ENCODE peak calls at places on chromosomes 1 and 21, in seven cellular contexts. R is ovary, D is body of pancreas, L is NB4, F is GM12892, C is HCT116, J is esophagus squamous epithelium. O is an unnamed sample.

GRCh38 chr1:208100906-208101305 is 143.3 kb downstream of the PLXNA2 start:
- DNase-seq in R (no peak), D (no peak), C (no peak), F (no peak), L (no peak), J (no peak), O (no peak)

GRCh38 chr1:67801903-67802302 is 31.4 kb downstream of the GNG12 start:
- DNase-seq in F (no peak), R (no peak), L (no peak), C (no peak), D (no peak), J (no peak), O (peak)

GRCh38 chr1:182657026-182657425 is 27.4 kb downstream of the RGS8 start:
- DNase-seq in J (no peak), F (no peak), R (no peak), C (no peak), D (no peak), L (no peak), O (no peak)

GRCh38 chr1:239228451-239228850 is 157.9 kb upstream of the CHRM3 start:
- DNase-seq in D (no peak), R (no peak), L (no peak), C (no peak), J (no peak), F (no peak), O (no peak)

GRCh38 chr1:84117868-84118267 is 26.2 kb upstream of the PRKACB start:
- DNase-seq in C (no peak), J (no peak), L (no peak), R (no peak), D (no peak), F (no peak), O (no peak)

GRCh38 chr1:235018161-235018560 is 110.5 kb downstream of the TOMM20 start:
- DNase-seq in L (no peak), J (no peak), C (peak), R (no peak), D (no peak), F (no peak), O (peak)

GRCh38 chr1:154371436-154371835 is 33.7 kb upstream of the IL6R start:
- DNase-seq in R (no peak), L (no peak), C (no peak), D (no peak), J (no peak), F (no peak), O (no peak)

GRCh38 chr1:179926494-179927205 is 28.0 kb upstream of the CEP350 start:
- DNase-seq in C (no peak), D (no peak), J (no peak), R (no peak), L (peak), F (no peak), O (no peak)

GRCh38 chr21:38804617-38805281 is 980 bp upstream of the ETS2 start:
- DNase-seq in R (peak), J (no peak), F (no peak), D (peak), C (peak), L (peak), O (no peak)

GRCh38 chr21:42532466-42533181 is 19.0 kb downstream of the SLC37A1 start:
- DNase-seq in R (no peak), J (no peak), C (no peak), D (peak), L (no peak), F (peak), O (peak)

GRCh38 chr1:157087030-157087429 is 12.6 kb downstream of the ETV3L start:
- DNase-seq in R (no peak), F (no peak), L (no peak), D (no peak), C (no peak), J (no peak), O (no peak)

GRCh38 chr21:29326914-29327554 is 28.3 kb downstream of the BACH1 start:
- DNase-seq in R (no peak), F (no peak), C (no peak), D (no peak), J (no peak), L (no peak), O (no peak)

GRCh38 chr1:12356004-12356890 is 126.4 kb downstream of the VPS13D start:
- DNase-seq in D (peak), F (no peak), J (no peak), L (no peak), R (no peak), C (no peak), O (no peak)

GRCh38 chr1:37999434-38000232 is 5.7 kb downstream of the FHL3 start:
- DNase-seq in R (peak), J (no peak), L (peak), C (no peak), F (no peak), D (no peak), O (peak)

GRCh38 chr21:37521658-37522057 is 155.1 kb downstream of the DYRK1A start:
- DNase-seq in L (no peak), C (no peak), J (no peak), R (no peak), F (no peak), D (no peak), O (no peak)

GRCh38 chr1:109239580-109240068 is 9.7 kb upstream of the CELSR2 start:
- DNase-seq in J (no peak), F (peak), D (peak), R (no peak), C (no peak), L (peak), O (no peak)

GRCh38 chr21:18384771-18385170 is 18.8 kb downstream of the TMPRSS15 start:
- DNase-seq in F (no peak), L (peak), C (no peak), R (no peak), J (no peak), D (no peak), O (peak)

GRCh38 chr1:182614796-182615451 is 10.7 kb upstream of the RGS16 start:
- DNase-seq in J (no peak), F (peak), D (peak), C (no peak), L (peak), R (peak), O (peak)

GRCh38 chr1:244068563-244068962 is 17.5 kb downstream of the ZBTB18 start:
- DNase-seq in J (no peak), L (no peak), D (no peak), F (no peak), C (no peak), R (no peak), O (no peak)

GRCh38 chr21:35561076-35561475 is 499.2 kb downstream of the SETD4 start:
- DNase-seq in D (no peak), J (no peak), C (no peak), L (no peak), F (no peak), R (no peak), O (no peak)

GRCh38 chr1:96473791-96474452 is 247.7 kb upstream of the PTBP2 start:
- DNase-seq in C (no peak), L (no peak), J (no peak), R (no peak), F (no peak), D (no peak), O (peak)

GRCh38 chr21:40143822-40144525 is 276.7 kb downstream of the PCP4 start:
- DNase-seq in F (no peak), L (peak), C (peak), R (no peak), J (no peak), D (peak), O (peak)

DNA sequence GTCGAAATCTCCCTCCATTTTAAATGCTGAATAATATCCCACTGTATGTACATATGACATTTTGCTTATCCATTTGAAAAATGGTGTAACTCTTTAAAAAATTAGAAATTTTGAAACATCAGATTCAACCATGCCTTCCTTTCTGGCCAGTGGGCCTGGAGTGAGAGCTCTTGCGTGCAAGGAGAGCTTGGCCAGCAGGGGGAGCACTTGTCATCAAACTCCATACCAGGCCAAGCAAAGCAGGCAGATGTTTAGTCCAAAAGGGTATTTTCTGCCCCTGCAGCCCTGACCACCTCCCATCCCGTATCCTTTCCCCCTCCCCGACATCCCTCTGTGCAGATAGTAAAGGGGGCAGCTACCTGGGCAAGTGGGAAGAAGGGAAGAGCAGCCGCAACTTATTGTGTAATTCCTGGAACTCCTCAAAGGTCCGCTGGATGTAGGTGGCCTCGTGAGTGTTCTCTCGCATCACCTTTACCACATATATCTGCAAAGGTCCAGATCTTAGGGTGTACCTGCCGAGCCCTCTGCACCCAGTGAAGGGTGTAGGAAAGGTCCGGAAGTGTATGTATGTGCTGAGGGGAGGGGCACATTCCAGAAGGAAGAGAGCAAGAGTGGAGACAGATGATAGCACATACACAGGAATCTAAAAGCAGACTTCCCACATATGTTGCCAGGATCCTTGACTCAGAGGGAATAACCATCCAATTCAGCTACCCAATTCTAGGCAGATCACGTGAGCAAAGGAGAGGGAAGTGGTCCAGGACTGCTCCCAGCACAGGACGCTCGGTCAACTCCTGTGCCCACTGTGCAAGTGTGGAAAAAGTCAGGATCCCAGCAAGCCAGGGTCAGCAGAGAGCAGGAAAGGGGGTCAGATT is 19.9 kb upstream of the PPP1R15B start:
- DNase-seq in R (peak), D (peak), J (peak), C (no peak), F (peak), L (peak), O (peak)
- TF ChIP-seq POLR2A in R (no peak), D (no peak), J (no peak), C (no peak), F (no peak), L (no peak), O (no peak)

GRCh38 chr1:93675272-93675671 is 6.4 kb downstream of the BCAR3 start:
- DNase-seq in C (no peak), J (no peak), L (no peak), R (no peak), D (no peak), F (no peak), O (no peak)
- TF ChIP-seq POLR2A in C (no peak), J (no peak), L (no peak), R (no peak), D (no peak), F (no peak), O (no peak)

DNA sequence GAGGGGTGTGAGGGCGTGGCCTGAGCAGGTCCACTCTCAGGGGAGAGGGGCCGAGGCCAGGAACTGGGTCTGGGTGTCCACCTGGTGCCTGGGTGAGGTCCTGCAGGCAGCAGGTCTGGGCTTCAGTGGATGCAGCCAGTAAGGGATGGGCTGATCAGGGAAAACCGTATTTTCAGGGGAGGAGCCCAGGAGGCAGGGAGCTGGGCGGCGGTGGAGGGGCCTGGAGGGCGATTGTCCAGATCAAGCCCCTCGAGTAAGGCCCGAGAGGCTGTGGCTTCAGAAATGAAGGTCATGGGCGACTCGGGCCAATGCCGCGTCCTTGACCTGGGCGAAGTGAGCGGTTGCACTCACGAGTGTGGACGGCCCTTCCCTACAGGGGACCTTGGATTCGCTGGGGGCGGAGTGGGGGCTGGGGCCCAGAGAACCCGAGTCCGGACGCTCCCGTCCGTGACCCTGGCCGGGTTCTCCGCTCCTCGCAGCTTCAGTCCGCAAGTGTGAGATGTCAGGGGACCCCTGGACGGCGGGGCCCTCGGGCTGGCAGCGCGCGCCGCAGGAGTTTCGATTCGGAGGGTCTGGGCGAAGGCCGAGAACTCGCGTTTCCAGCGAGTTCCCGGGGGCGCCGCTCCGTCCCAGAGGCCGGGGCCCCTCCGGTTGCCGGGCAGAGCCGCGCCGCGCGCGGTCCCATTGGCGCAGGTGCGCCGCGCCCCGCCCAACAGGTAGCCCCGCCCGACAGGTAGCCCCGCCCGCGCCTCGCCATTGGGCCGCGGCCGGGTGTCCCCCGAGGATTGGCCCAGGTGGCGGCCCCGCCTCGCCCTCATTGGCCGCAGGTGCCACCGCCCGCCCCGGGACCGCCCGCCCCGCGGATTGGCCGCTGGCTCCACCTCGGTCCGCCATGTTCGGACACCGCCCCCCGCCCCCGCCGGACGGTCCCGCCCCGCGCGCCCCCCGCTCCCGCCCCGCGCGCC is at the start of gene PRKCZ:
- DNase-seq in R (peak), C (peak), D (peak), L (no peak), J (peak), F (peak), O (no peak)
- TF ChIP-seq POLR2A in R (no peak), C (peak), D (no peak), L (no peak), J (no peak), F (no peak), O (no peak)

GRCh38 chr1:15259608-15260007 is 12.6 kb downstream of the FHAD1 start:
- DNase-seq in R (no peak), F (no peak), C (no peak), J (no peak), D (no peak), L (no peak), O (no peak)

GRCh38 chr1:15260418-15261154 is 13.6 kb downstream of the FHAD1 start:
- DNase-seq in F (no peak), J (no peak), L (peak), C (peak), R (peak), D (peak), O (peak)

GRCh38 chr1:15261155-15262002 is 14.4 kb downstream of the FHAD1 start:
- DNase-seq in J (no peak), R (no peak), C (peak), L (peak), F (no peak), D (peak), O (peak)

GRCh38 chr1:15257309-15257708 is 10.3 kb downstream of the FHAD1 start:
- DNase-seq in C (no peak), L (no peak), F (no peak), R (no peak), J (no peak), D (no peak), O (no peak)

DNA sequence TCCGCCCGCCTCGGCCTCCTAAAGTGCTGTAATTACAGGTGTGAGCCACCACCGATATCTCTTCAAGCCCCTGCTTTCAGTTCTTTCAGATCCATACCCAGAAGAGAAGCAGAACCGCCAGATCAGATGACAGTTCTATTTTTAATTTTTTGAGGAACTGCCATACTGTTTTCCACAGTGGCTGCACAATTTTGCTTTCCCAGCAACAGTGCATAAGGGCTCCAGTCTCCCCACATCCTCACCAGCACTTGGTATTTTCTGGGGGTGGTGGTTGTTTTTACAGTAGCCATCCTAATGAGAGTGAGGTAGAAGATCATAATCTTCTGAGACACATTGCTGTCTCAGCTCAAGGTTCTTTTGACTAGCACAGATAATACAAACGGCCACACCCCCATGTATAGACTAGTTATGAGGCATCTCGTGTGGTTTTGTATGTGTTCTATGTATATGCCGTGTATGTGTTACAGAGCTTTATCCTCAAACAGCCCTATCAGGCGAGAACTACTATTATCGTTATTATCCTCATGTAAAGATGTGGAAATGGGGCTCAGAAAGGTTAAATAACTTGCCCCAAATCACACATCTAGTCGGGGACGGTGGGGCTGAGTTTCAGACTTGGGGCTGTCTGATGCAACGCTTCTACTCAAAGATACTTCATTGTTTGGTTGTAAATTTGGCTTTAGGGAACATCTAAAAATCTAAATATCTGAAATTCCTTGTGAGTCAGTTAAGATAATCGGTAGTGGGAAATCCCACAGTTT is 12.0 kb downstream of the FHAD1 start:
- DNase-seq in R (no peak), L (no peak), C (no peak), F (no peak), D (no peak), J (no peak), O (no peak)
- TF ChIP-seq POLR2A in R (no peak), L (no peak), C (no peak), F (no peak), D (no peak), J (no peak), O (no peak)